ENCODE peak calls at places on chromosome 21, in eight cellular contexts. X is T-helper 1 cell; Z is stimulated activated CD4-positive, alpha-beta T cell treated with anti-CD3 and anti-CD28 coated beads, Interleukin-2, amount 100 ng/mL, for 48 hours; H is fibroblast of the aortic adventitia; J is H1; B is memory B cell; L is NCI-H2081; M is brain microvascular endothelial cell. D is an unnamed sample.

GRCh38 chr21:26067836-26068401 is 102.7 kb downstream of the APP start:
- DNase-seq in Z (no peak), B (no peak), L (no peak), X (no peak), H (no peak), M (no peak), J (no peak), D (no peak)

GRCh38 chr21:45427331-45428271 is 22.6 kb downstream of the COL18A1 start:
- DNase-seq in H (peak; percentile 82), X (no peak), B (no peak), J (peak; percentile 67), L (no peak), M (peak; percentile 99), Z (no peak), D (no peak)

GRCh38 chr21:30714436-30714835 is 4.1 kb downstream of the KRTAP21-3 start:
- DNase-seq in L (no peak), Z (no peak), H (no peak), M (no peak), J (no peak), X (no peak), B (no peak), D (no peak)

GRCh38 chr21:44801468-44802395 is at the start of gene UBE2G2:
- DNase-seq in Z (peak; percentile 89), J (no peak), H (peak; percentile 68), B (peak; percentile 96), M (peak; percentile 44), L (peak; percentile 76), X (peak; percentile 72), D (peak; percentile 90)

GRCh38 chr21:31609081-31609480 is 50.4 kb upstream of the SOD1 start:
- DNase-seq in X (no peak), J (peak; percentile 21), H (no peak), M (no peak), B (no peak), Z (no peak), L (no peak), D (no peak)

GRCh38 chr21:42164064-42164789 is 54.7 kb upstream of the ABCG1 start:
- DNase-seq in J (peak; percentile 7), M (no peak), H (no peak), Z (peak; percentile 44), X (no peak), B (peak; percentile 59), L (peak; percentile 25), D (peak; percentile 59)

GRCh38 chr21:32212116-32212515 is 66.7 kb downstream of the MIS18A start:
- DNase-seq in J (no peak), H (no peak), X (no peak), B (no peak), Z (no peak), L (no peak), M (no peak), D (no peak)

GRCh38 chr21:24272527-24272938 is 1334.7 kb downstream of the MRPL39 start:
- DNase-seq in B (no peak), H (no peak), J (no peak), L (no peak), Z (no peak), X (no peak), M (no peak), D (no peak)

GRCh38 chr21:16517380-16517779 is 787.6 kb downstream of the USP25 start:
- DNase-seq in L (no peak), M (no peak), H (peak; percentile 46), J (no peak), Z (no peak), B (no peak), X (no peak), D (no peak)

GRCh38 chr21:41426656-41427311 is 745 bp downstream of the MX1 start:
- DNase-seq in H (no peak), M (no peak), B (no peak), L (no peak), J (no peak), Z (no peak), X (no peak), D (no peak)

GRCh38 chr21:36209626-36210171 is 53.1 kb downstream of the DOP1B start:
- DNase-seq in J (no peak), H (peak; percentile 77), Z (peak; percentile 26), X (no peak), B (peak; percentile 17), M (peak; percentile 42), L (peak; percentile 58), D (peak; percentile 29)

GRCh38 chr21:34037446-34037845 is 35.9 kb upstream of the MRPS6 start:
- DNase-seq in B (no peak), L (no peak), J (no peak), H (peak; percentile 58), X (no peak), M (peak; percentile 72), Z (no peak), D (no peak)

GRCh38 chr21:41360072-41360821 is 1.6 kb upstream of the MX2 start:
- DNase-seq in X (no peak), Z (no peak), L (peak; percentile 16), J (no peak), B (no peak), M (no peak), H (peak; percentile 63), D (no peak)

GRCh38 chr21:35226302-35226701 is 177.2 kb upstream of the RUNX1 start:
- DNase-seq in L (no peak), Z (no peak), J (no peak), H (peak; percentile 57), B (no peak), X (no peak), M (no peak), D (no peak)

GRCh38 chr21:33541105-33541711 is 709 bp downstream of the GART start:
- DNase-seq in X (no peak), L (no peak), M (no peak), J (no peak), H (peak; percentile 18), Z (no peak), B (no peak), D (peak; percentile 21)

GRCh38 chr21:45010096-45010495 is 64.3 kb upstream of the ADARB1 start:
- DNase-seq in X (no peak), J (no peak), B (no peak), L (no peak), H (no peak), Z (no peak), M (no peak), D (no peak)

GRCh38 chr21:45279446-45280177 is 8.1 kb downstream of the POFUT2 start:
- DNase-seq in Z (no peak), L (no peak), X (no peak), J (no peak), B (no peak), H (no peak), M (no peak), D (no peak)

GRCh38 chr21:37365657-37366487 is 701 bp upstream of the DYRK1A start:
- DNase-seq in Z (peak; percentile 61), J (no peak), H (peak; percentile 57), X (peak; percentile 45), M (peak; percentile 20), L (peak; percentile 51), B (peak; percentile 75), D (peak; percentile 60)

GRCh38 chr21:18354947-18355346 is 48.6 kb downstream of the TMPRSS15 start:
- DNase-seq in X (no peak), J (no peak), L (no peak), M (no peak), H (peak; percentile 1), Z (no peak), B (no peak), D (no peak)

GRCh38 chr21:44813149-44813548 is 4.7 kb downstream of the SUMO3 start:
- DNase-seq in Z (no peak), H (no peak), J (no peak), X (no peak), M (no peak), L (no peak), B (no peak), D (no peak)

GRCh38 chr21:15415541-15416261 is 314.1 kb upstream of the USP25 start:
- DNase-seq in Z (no peak), B (no peak), M (no peak), H (peak; percentile 73), J (no peak), X (no peak), L (no peak), D (no peak)

GRCh38 chr21:15141236-15141970 is 76.6 kb upstream of the NRIP1 start:
- DNase-seq in Z (no peak), B (no peak), X (no peak), H (no peak), M (no peak), J (no peak), L (peak; percentile 59), D (no peak)

GRCh38 chr21:18840239-18840638 is 436.7 kb upstream of the TMPRSS15 start:
- DNase-seq in H (no peak), J (peak; percentile 7), X (no peak), B (no peak), Z (no peak), M (peak; percentile 50), L (peak; percentile 2), D (no peak)

GRCh38 chr21:43195131-43196021 is 26.6 kb downstream of the CRYAA start:
- DNase-seq in M (peak; percentile 62), X (no peak), B (peak; percentile 8), L (no peak), H (no peak), J (no peak), Z (no peak), D (no peak)

GRCh38 chr21:36319767-36320420 is at the start of gene MORC3:
- DNase-seq in L (peak; percentile 98), J (peak; percentile 99), B (peak; percentile 93), M (peak; percentile 98), H (peak; percentile 99), X (peak; percentile 96), Z (peak; percentile 98), D (peak; percentile 99)

GRCh38 chr21:14740692-14741091 is 194.6 kb upstream of the SAMSN1 start:
- DNase-seq in H (peak; percentile 10), Z (no peak), M (peak; percentile 16), J (no peak), L (no peak), B (no peak), X (no peak), D (no peak)

GRCh38 chr21:39715804-39716397 is 29.1 kb upstream of the IGSF5 start:
- DNase-seq in H (peak; percentile 55), X (no peak), M (peak; percentile 45), B (no peak), Z (peak; percentile 27), J (no peak), L (peak; percentile 51), D (peak; percentile 13)

GRCh38 chr21:39137248-39138186 is 45.7 kb downstream of the PSMG1 start:
- DNase-seq in J (no peak), B (no peak), X (no peak), M (peak; percentile 67), L (no peak), H (peak; percentile 63), Z (no peak), D (no peak)

GRCh38 chr21:44418108-44418875 is 37.0 kb upstream of the LRRC3 start:
- DNase-seq in M (no peak), J (no peak), H (no peak), Z (no peak), L (no peak), B (no peak), X (no peak), D (no peak)

GRCh38 chr21:41750051-41750450 is 16.8 kb downstream of the RIPK4 start:
- DNase-seq in Z (no peak), M (no peak), H (peak; percentile 7), X (no peak), J (no peak), B (no peak), L (no peak), D (no peak)

GRCh38 chr21:34724131-34724856 is 55.5 kb downstream of the CLIC6 start:
- DNase-seq in L (no peak), X (no peak), Z (no peak), H (peak; percentile 57), B (no peak), M (no peak), J (no peak), D (no peak)

GRCh38 chr21:26962516-26963305 is 4.2 kb downstream of the ADAMTS5 start:
- DNase-seq in H (peak; percentile 58), Z (no peak), X (no peak), M (no peak), B (no peak), L (no peak), J (no peak), D (no peak)

GRCh38 chr21:15966651-15967050 is 236.9 kb downstream of the USP25 start:
- DNase-seq in M (no peak), L (no peak), Z (no peak), X (no peak), B (no peak), J (no peak), H (no peak), D (no peak)

GRCh38 chr21:35909456-35910178 is 150.7 kb downstream of the SETD4 start:
- DNase-seq in Z (no peak), B (no peak), L (no peak), H (peak; percentile 47), M (no peak), J (no peak), X (no peak), D (no peak)

D was measured in activated naive CD4-positive, alpha-beta T cell treated with Interleukin-2 at 50 U/mL for 16 hours.